ENCODE peak calls at places on chromosome 18, in six cellular contexts. H, E, N, D, P and G are unnamed samples. For H3K27me3, the result is how much of the 10 kb centered on the place peaks cover.

GRCh38 chr18:8871484-8871883 is 166.1 kb downstream of the MTCL1 start:
- DNase-seq in E (no peak), N (peak), H (no peak), P (no peak), D (no peak), G (no peak)

GRCh38 chr18:45557296-45557695 is 58.0 kb upstream of the SLC14A2 start:
- DNase-seq in E (no peak), P (no peak), H (no peak), D (no peak), N (peak), G (no peak)

GRCh38 chr18:50327983-50328382 is 40.5 kb upstream of the CXXC1 start:
- DNase-seq in E (no peak), H (no peak), D (no peak), P (no peak), N (no peak), G (no peak)

GRCh38 chr18:59884331-59884730 is 15.5 kb upstream of the PMAIP1 start:
- DNase-seq in H (no peak), E (no peak), N (no peak), P (no peak), D (no peak), G (no peak)

GRCh38 chr18:2302628-2303516 is 268.4 kb downstream of the METTL4 start:
- DNase-seq in P (no peak), E (no peak), D (no peak), N (peak), H (peak), G (no peak)

GRCh38 chr18:77666613-77667012 is 417.0 kb downstream of the GALR1 start:
- DNase-seq in P (no peak), H (no peak), E (no peak), N (no peak), D (no peak), G (no peak)

GRCh38 chr18:36544036-36544725 is 246.7 kb downstream of the FHOD3 start:
- DNase-seq in D (no peak), H (peak), N (no peak), E (no peak), P (peak), G (no peak)

GRCh38 chr18:57301573-57302230 is 50.7 kb upstream of the ST8SIA3 start:
- DNase-seq in P (no peak), D (no peak), N (no peak), H (no peak), E (no peak), G (no peak)

GRCh38 chr18:58362027-58362575 is 266.8 kb downstream of the ALPK2 start:
- DNase-seq in H (peak), D (no peak), N (peak), P (no peak), E (no peak), G (no peak)

GRCh38 chr18:8960740-8961657 is 141.5 kb upstream of the NDUFV2 start:
- DNase-seq in N (peak), D (no peak), H (peak), P (no peak), E (no peak), G (no peak)

GRCh38 chr18:60232541-60232940 is 140.0 kb downstream of the MC4R start:
- DNase-seq in E (no peak), D (no peak), P (no peak), N (peak), H (peak), G (no peak)

GRCh38 chr18:76613721-76614120 is 118.7 kb upstream of the ZNF516 start:
- DNase-seq in D (no peak), E (no peak), N (no peak), P (no peak), H (no peak), G (no peak)

GRCh38 chr18:68417166-68417776 is 297.6 kb downstream of the TMX3 start:
- DNase-seq in H (no peak), E (no peak), N (no peak), D (no peak), P (no peak), G (no peak)

GRCh38 chr18:72651033-72651432 is 106.9 kb upstream of the CBLN2 start:
- DNase-seq in H (no peak), E (no peak), P (no peak), N (no peak), D (no peak), G (no peak)

GRCh38 chr18:45802814-45803492 is 22.5 kb upstream of the SIGLEC15 start:
- DNase-seq in E (no peak), D (no peak), H (peak), N (peak), P (no peak), G (no peak)

GRCh38 chr18:31942301-31942998 is 478 bp downstream of the TRAPPC8 start:
- DNase-seq in P (no peak), N (no peak), H (peak), E (peak), D (no peak), G (peak)

GRCh38 chr18:46574740-46575108 is 82.3 kb downstream of the LOXHD1 start:
- DNase-seq in E (no peak), P (no peak), H (no peak), D (no peak), N (no peak), G (no peak)

GRCh38 chr18:40956213-40956612 is 998.8 kb upstream of the PIK3C3 start:
- DNase-seq in H (no peak), P (no peak), D (no peak), N (no peak), E (no peak), G (no peak)

GRCh38 chr18:55838322-55838721 is 250.3 kb upstream of the TCF4 start:
- DNase-seq in H (no peak), D (no peak), E (no peak), N (no peak), P (no peak), G (no peak)

GRCh38 chr18:75314117-75314516 is 103.5 kb downstream of the TSHZ1 start:
- DNase-seq in P (no peak), H (no peak), E (no peak), N (no peak), D (no peak), G (no peak)

GRCh38 chr18:50559750-50560680 is at the start of gene MAPK4:
- DNase-seq in D (no peak), H (peak), P (peak), N (no peak), E (peak), G (no peak)

GRCh38 chr18:38362286-38362792 is 796.7 kb upstream of the CELF4 start:
- DNase-seq in E (no peak), H (no peak), N (no peak), P (no peak), D (no peak), G (no peak)

GRCh38 chr18:36279001-36279400 is 18.5 kb upstream of the FHOD3 start:
- DNase-seq in H (no peak), P (no peak), N (no peak), D (no peak), E (no peak), G (no peak)

GRCh38 chr18:51125976-51126375 is 71.5 kb downstream of the MEX3C start:
- DNase-seq in E (no peak), P (no peak), N (no peak), D (no peak), H (no peak), G (no peak)

GRCh38 chr18:73696171-73696570 is 451.5 kb downstream of the FBXO15 start:
- DNase-seq in D (no peak), H (no peak), E (no peak), N (no peak), P (no peak), G (no peak)

GRCh38 chr18:11883153-11883552 is 25.0 kb downstream of the MPPE1 start:
- DNase-seq in D (no peak), E (no peak), P (peak), N (peak), H (no peak), G (no peak)

GRCh38 chr18:32048507-32049091 is 30.0 kb downstream of the RNF125 start:
- DNase-seq in P (no peak), H (no peak), N (no peak), D (no peak), E (peak), G (no peak)

GRCh38 chr18:45910405-45911023 is 56.6 kb downstream of the EPG5 start:
- DNase-seq in H (peak), P (no peak), D (peak), E (peak), N (peak), G (peak)

GRCh38 chr18:55509631-55510372 is 78.2 kb downstream of the TCF4 start:
- DNase-seq in H (peak), P (no peak), D (no peak), E (no peak), N (peak), G (no peak)

GRCh38 chr18:64645753-64646152 is 496.9 kb upstream of the LINC00305 start:
- DNase-seq in N (no peak), D (no peak), E (no peak), H (no peak), P (no peak), G (no peak)

GRCh38 chr18:12645751-12646203 is 12.1 kb downstream of the SPIRE1 start:
- DNase-seq in N (peak), H (no peak), E (peak), P (peak), D (no peak), G (no peak)

GRCh38 chr18:62982600-62983251 is 267.4 kb downstream of the PHLPP1 start:
- DNase-seq in P (no peak), N (peak), D (peak), H (peak), E (peak), G (peak)

GRCh38 chr18:10973579-10974260 is 175.6 kb downstream of the PIEZO2 start:
- DNase-seq in D (no peak), N (peak), H (peak), P (no peak), E (no peak), G (no peak)

GRCh38 chr18:8668381-8668780 is 37.0 kb upstream of the MTCL1 start:
- DNase-seq in D (no peak), H (no peak), P (no peak), E (no peak), N (no peak), G (no peak)

GRCh38 chr18:21663615-21664014 is 41.0 kb downstream of the ABHD3 start:
- DNase-seq in H (no peak), D (no peak), E (no peak), P (no peak), N (no peak), G (no peak)

GRCh38 chr18:21669736-21670135 is 34.8 kb downstream of the ABHD3 start:
- DNase-seq in H (no peak), N (peak), P (no peak), D (no peak), E (no peak), G (no peak)

GRCh38 chr18:21662591-21662990 is 42.0 kb downstream of the ABHD3 start:
- DNase-seq in H (no peak), N (no peak), E (no peak), D (no peak), P (no peak), G (no peak)

GRCh38 chr18:21660078-21660477 is 44.5 kb downstream of the ABHD3 start:
- DNase-seq in N (no peak), D (no peak), P (no peak), H (no peak), E (no peak), G (no peak)

GRCh38 chr18:21664069-21664468 is 40.5 kb downstream of the ABHD3 start:
- DNase-seq in N (peak), H (no peak), P (no peak), E (no peak), D (no peak), G (no peak)
- H3K27ac ChIP-seq in N (peak), H (no peak), P (no peak), E (no peak), D (no peak), G (no peak)

DNA sequence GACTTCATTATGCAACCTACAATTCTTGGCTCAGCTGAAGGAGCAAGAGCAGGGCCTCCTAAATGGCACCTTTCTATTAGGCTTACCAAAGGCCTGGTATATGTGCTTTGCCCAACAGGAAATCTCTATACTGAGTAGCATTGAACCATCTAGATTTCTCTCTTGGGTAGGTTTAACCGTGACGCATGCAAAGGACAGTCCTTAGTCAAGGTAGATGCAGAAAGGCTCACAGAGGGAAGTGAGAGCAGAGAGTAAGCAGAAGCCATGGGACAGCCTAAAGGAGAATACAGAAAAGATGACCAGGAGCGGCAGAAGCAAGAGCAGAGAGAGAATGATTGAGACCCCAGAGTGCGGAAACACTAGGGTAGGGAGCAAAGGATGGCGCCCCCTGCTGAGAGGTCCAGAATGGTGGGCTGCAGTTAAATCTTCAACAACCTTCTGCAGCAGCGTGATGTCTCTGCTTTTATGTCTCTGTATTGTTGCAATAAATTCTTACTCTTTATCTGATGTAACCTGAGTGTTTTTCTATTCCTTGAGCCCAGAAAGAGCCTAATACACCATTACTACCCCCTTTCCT is 4.7 kb upstream of the OSBPL1A start:
- DNase-seq in E (no peak), H (no peak), N (no peak), P (no peak), D (no peak), G (no peak)
- H3K27me3 ChIP-seq in E (under half), H (under half), N (under half), P (under half), D (under half), G (under half)

GRCh38 chr18:79952457-79952995 is 1.1 kb upstream of the SLC66A2 start:
- DNase-seq in P (peak), N (no peak), H (no peak), D (no peak), E (no peak), G (no peak)
- H3K4me3 ChIP-seq in P (peak), N (peak), H (peak), D (peak), E (no peak), G (no peak)

GRCh38 chr18:27709344-27709743 is 467.6 kb downstream of the CDH2 start:
- DNase-seq in H (no peak), P (no peak), E (no peak), N (no peak), D (no peak), G (no peak)

GRCh38 chr18:27715751-27716150 is 461.2 kb downstream of the CDH2 start:
- DNase-seq in H (no peak), P (no peak), D (no peak), N (no peak), E (no peak), G (no peak)

GRCh38 chr18:27712066-27712465 is 464.9 kb downstream of the CDH2 start:
- DNase-seq in H (no peak), N (no peak), E (no peak), P (no peak), D (no peak), G (no peak)

GRCh38 chr18:27713727-27714080 is 463.2 kb downstream of the CDH2 start:
- DNase-seq in H (peak), P (no peak), E (no peak), D (no peak), N (no peak), G (no peak)

GRCh38 chr18:27713037-27713726 is 463.7 kb downstream of the CDH2 start:
- DNase-seq in H (no peak), D (no peak), E (no peak), N (no peak), P (no peak), G (no peak)
- H3K27ac ChIP-seq in H (peak), D (no peak), E (no peak), N (no peak), P (no peak), G (no peak)

GRCh38 chr18:3340015-3340681 is 78.2 kb downstream of the MYL12B start:
- DNase-seq in P (no peak), N (peak), D (no peak), H (peak), E (no peak), G (no peak)

GRCh38 chr18:3342628-3343027 is 80.7 kb downstream of the MYL12B start:
- DNase-seq in N (no peak), D (no peak), H (no peak), P (no peak), E (no peak), G (no peak)

GRCh38 chr18:3345885-3346284 is 84.0 kb downstream of the MYL12B start:
- DNase-seq in H (no peak), N (no peak), P (no peak), D (no peak), E (no peak), G (no peak)

GRCh38 chr18:3345452-3345851 is 83.5 kb downstream of the MYL12B start:
- DNase-seq in N (no peak), E (no peak), D (no peak), H (no peak), P (no peak), G (no peak)

DNA sequence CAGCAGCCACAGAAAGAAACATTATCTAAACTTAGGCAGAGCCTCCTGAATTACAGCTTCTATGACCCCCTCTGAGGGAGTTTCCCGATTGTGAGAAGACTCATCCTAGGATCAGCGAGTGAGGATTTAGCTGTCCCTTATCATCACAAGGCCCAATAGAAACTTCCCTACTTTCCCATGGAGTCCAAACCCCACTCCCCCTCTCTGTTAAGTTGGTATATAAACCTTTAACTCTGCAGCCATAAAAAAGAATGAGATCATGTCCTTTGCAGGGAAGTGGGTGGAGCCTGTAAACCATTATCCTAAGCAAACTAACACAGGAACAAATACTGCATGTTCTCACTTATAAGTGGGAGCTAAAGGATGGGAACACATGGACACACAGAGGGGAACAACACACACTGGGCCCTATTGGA is 78.8 kb downstream of the MYL12B start:
- DNase-seq in P (no peak), E (no peak), D (no peak), N (peak), H (no peak), G (no peak)
- H3K27me3 ChIP-seq in P (under half), E (under half), D (under half), N (under half), H (under half), G (under half)